ENCODE peak calls at places on chromosome 19, in eight cellular contexts. O is K562, H is HCT116, R is GM12878, F is HepG2, E is SK-N-SH, X is H1, L is endothelial cell of umbilical vein. V is an unnamed sample.

GRCh38 chr19:11978492-11979100 is 13.8 kb downstream of the ZNF763 start:
- DNase-seq in O (no peak), H (no peak), R (no peak), F (peak; percentile 17), E (no peak), X (no peak), L (no peak), V (no peak)

GRCh38 chr19:39284032-39284431 is 12.2 kb upstream of the IFNL1 start:
- DNase-seq in O (no peak), H (no peak), R (no peak), F (no peak), E (no peak), X (no peak), L (no peak), V (no peak)

GRCh38 chr19:45267296-45267695 is 16.2 kb downstream of the MARK4 start:
- DNase-seq in O (no peak), H (no peak), R (no peak), F (no peak), E (no peak), X (no peak), L (no peak), V (no peak)

GRCh38 chr19:33393286-33394005 is 19.9 kb downstream of the CEBPG start:
- DNase-seq in O (no peak), H (no peak), R (no peak), F (peak; percentile 54), E (peak; percentile 47), X (no peak), L (no peak), V (no peak)

GRCh38 chr19:46299004-46299509 is 2.2 kb downstream of the HIF3A start:
- DNase-seq in O (no peak), H (peak; percentile 45), R (no peak), F (peak; percentile 54), E (peak; percentile 99), X (no peak), L (peak; percentile 95), V (no peak)

GRCh38 chr19:56476093-56476492 is 1.1 kb downstream of the ZNF667 start:
- DNase-seq in O (no peak), H (no peak), R (no peak), F (no peak), E (no peak), X (no peak), L (no peak), V (no peak)

GRCh38 chr19:55362174-55362989 is 678 bp downstream of the GARIN5B start:
- DNase-seq in O (no peak), H (no peak), R (no peak), F (no peak), E (no peak), X (no peak), L (no peak), V (no peak)

GRCh38 chr19:23917856-23918255 is 3.2 kb downstream of the ZNF726 start:
- DNase-seq in O (no peak), H (no peak), R (no peak), F (no peak), E (no peak), X (no peak), L (no peak), V (no peak)

GRCh38 chr19:13015361-13016231 is 20.3 kb downstream of the NFIX start:
- DNase-seq in O (no peak), H (no peak), R (no peak), F (no peak), E (no peak), X (peak; percentile 65), L (no peak), V (no peak)

GRCh38 chr19:10454267-10454666 is 33.9 kb downstream of the PDE4A start:
- DNase-seq in O (peak; percentile 50), H (no peak), R (no peak), F (no peak), E (peak; percentile 86), X (peak; percentile 85), L (no peak), V (no peak)

GRCh38 chr19:55474269-55475265 is 1.9 kb upstream of the ZNF628 start:
- DNase-seq in O (no peak), H (no peak), R (no peak), F (no peak), E (no peak), X (no peak), L (no peak), V (no peak)

GRCh38 chr19:34461375-34462100 is 20.0 kb upstream of the WTIP start:
- DNase-seq in O (no peak), H (no peak), R (no peak), F (no peak), E (no peak), X (no peak), L (no peak), V (no peak)

GRCh38 chr19:38115264-38115802 is 108.7 kb downstream of the DPF1 start:
- DNase-seq in O (no peak), H (no peak), R (no peak), F (no peak), E (no peak), X (no peak), L (no peak), V (no peak)

GRCh38 chr19:53463263-53463662 is 4.3 kb upstream of the ZNF813 start:
- DNase-seq in O (peak; percentile 46), H (no peak), R (no peak), F (no peak), E (peak; percentile 79), X (peak; percentile 91), L (peak; percentile 15), V (no peak)
- H3K4me3 ChIP-seq in O (no peak overlapping the region), H (no peak overlapping the region), R (no peak overlapping the region), F (no peak overlapping the region), E (no peak overlapping the region), X (peak overlapping the region; percentile 23), L (no peak overlapping the region), V (no peak overlapping the region)

GRCh38 chr19:58349590-58349989 is 3.7 kb downstream of the A1BG start:
- DNase-seq in O (no peak), H (no peak), R (no peak), F (no peak), E (no peak), X (no peak), L (no peak), V (no peak)

GRCh38 chr19:58350001-58350801 is 3.1 kb downstream of the A1BG start:
- DNase-seq in O (no peak), H (no peak), R (no peak), F (no peak), E (no peak), X (no peak), L (no peak), V (no peak)

GRCh38 chr19:58350871-58351557 is 2.3 kb downstream of the A1BG start:
- DNase-seq in O (no peak), H (no peak), R (no peak), F (no peak), E (no peak), X (no peak), L (no peak), V (no peak)

GRCh38 chr19:58345558-58345957 is 7.7 kb downstream of the A1BG start:
- DNase-seq in O (no peak), H (no peak), R (no peak), F (no peak), E (no peak), X (no peak), L (no peak), V (no peak)

GRCh38 chr19:58346961-58347929 is 6.0 kb downstream of the A1BG start:
- DNase-seq in O (peak; percentile 93), H (no peak), R (no peak), F (no peak), E (peak; percentile 100), X (peak; percentile 81), L (peak; percentile 25), V (no peak)
- TF ChIP-seq POLR2AphosphoS5 in O (no peak), H (no peak), R (peak; percentile 54), F (no peak), E (peak; percentile 86), X (no peak), L (no peak), V (peak; percentile 78)

DNA sequence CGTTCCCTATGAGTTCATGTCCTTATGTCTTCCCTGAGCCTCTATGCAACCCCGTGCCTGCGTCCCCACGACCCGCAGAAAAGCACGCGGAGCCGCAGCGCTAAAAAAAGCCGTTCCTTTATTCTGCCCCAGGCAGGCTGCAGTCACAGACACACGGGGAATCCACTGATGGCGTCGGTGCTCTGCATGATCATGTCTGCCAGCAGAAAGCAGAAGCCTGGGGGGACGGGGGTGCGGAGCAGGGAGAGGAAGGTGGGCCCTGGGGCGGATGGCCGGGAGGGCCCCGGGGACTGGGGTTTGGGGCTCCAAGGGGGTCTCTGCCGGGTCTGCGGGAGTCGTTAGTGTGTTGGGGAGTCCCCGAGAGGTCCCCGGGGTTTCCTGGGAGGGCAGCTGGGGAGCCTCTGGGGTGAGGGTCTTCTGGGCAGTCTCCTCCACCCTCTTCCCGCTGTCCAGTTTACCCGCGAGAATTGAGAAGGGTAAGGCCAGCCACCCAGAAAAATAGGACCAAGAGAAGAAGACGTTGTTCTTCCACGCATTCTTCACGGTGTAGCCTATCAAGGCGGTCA is 894 bp upstream of the ETFB start:
- DNase-seq in O (no peak), H (no peak), R (no peak), F (no peak), E (peak; percentile 44), X (no peak), L (peak; percentile 50), V (no peak)
- H3K9ac ChIP-seq in O (peak overlapping the region; percentile 93), H (peak overlapping the region; percentile 96), R (peak overlapping the region; percentile 80), F (peak overlapping the region; percentile 99), E (peak overlapping the region; percentile 87), X (no peak overlapping the region), L (peak overlapping the region; percentile 25), V (peak overlapping the region; percentile 69)

GRCh38 chr19:49442793-49443365 is 1.6 kb upstream of the SLC17A7 start:
- DNase-seq in O (peak; percentile 91), H (peak; percentile 82), R (no peak), F (peak; percentile 86), E (peak; percentile 91), X (peak; percentile 100), L (peak; percentile 83), V (peak; percentile 75)

GRCh38 chr19:49442354-49442753 is 1.0 kb upstream of the SLC17A7 start:
- DNase-seq in O (no peak), H (no peak), R (no peak), F (no peak), E (no peak), X (no peak), L (no peak), V (no peak)

GRCh38 chr19:49440439-49441209 is 703 bp downstream of the SLC17A7 start:
- DNase-seq in O (no peak), H (no peak), R (no peak), F (no peak), E (no peak), X (no peak), L (no peak), V (no peak)

GRCh38 chr19:49441960-49442350 is 628 bp upstream of the SLC17A7 start:
- DNase-seq in O (no peak), H (no peak), R (no peak), F (no peak), E (peak; percentile 10), X (no peak), L (no peak), V (no peak)

GRCh38 chr19:49441210-49441959 is at the start of gene SLC17A7:
- DNase-seq in O (peak; percentile 87), H (no peak), R (no peak), F (no peak), E (peak; percentile 85), X (peak; percentile 82), L (no peak), V (no peak)
- H3K4me3 ChIP-seq in O (peak within 1 kb of the TSS; percentile 84), H (peak within 1 kb of the TSS; percentile 63), R (no peak within 1 kb of the TSS), F (peak within 1 kb of the TSS; percentile 26), E (peak within 1 kb of the TSS; percentile 59), X (peak within 1 kb of the TSS; percentile 51), L (no peak within 1 kb of the TSS), V (peak within 1 kb of the TSS; percentile 99)

V was measured in SK-N-MC.